ENCODE peak calls at places on chromosomes 3 and 15, in four cellular contexts. G, Z, R and U are unnamed samples.

GRCh38 chr15:45100884-45101622 is 12.9 kb downstream of the DUOX2 start:
- DNase-seq in G (no peak), Z (no peak), R (no peak), U (no peak)

GRCh38 chr15:68768321-68768720 is 52.4 kb downstream of the ANP32A start:
- DNase-seq in G (no peak), Z (peak), R (peak), U (no peak)

GRCh38 chr3:113695426-113695817 is 1.0 kb downstream of the USF3 start:
- DNase-seq in G (no peak), Z (peak), R (no peak), U (no peak)

GRCh38 chr3:171508206-171508605 is 48.0 kb upstream of the TNIK start:
- DNase-seq in G (no peak), Z (no peak), R (no peak), U (no peak)

GRCh38 chr15:28982886-28983285 is 97.1 kb downstream of the APBA2 start:
- DNase-seq in G (no peak), Z (no peak), R (no peak), U (no peak)

GRCh38 chr3:157159037-157159761 is 748 bp downstream of the CCNL1 start:
- DNase-seq in G (peak), Z (peak), R (no peak), U (peak)

GRCh38 chr3:156291269-156292123 is 171.1 kb downstream of the KCNAB1 start:
- DNase-seq in G (no peak), Z (no peak), R (no peak), U (no peak)

GRCh38 chr3:43024183-43024865 is 45.2 kb downstream of the GASK1A start:
- DNase-seq in G (no peak), Z (no peak), R (no peak), U (peak)

GRCh38 chr15:84785053-84785452 is 32.1 kb upstream of the ALPK3 start:
- DNase-seq in G (no peak), Z (no peak), R (no peak), U (no peak)

GRCh38 chr3:53544357-53544756 is 49.9 kb downstream of the CACNA1D start:
- DNase-seq in G (no peak), Z (peak), R (no peak), U (no peak)

GRCh38 chr15:51299187-51300015 is 39.0 kb downstream of the CYP19A1 start:
- DNase-seq in G (no peak), Z (no peak), R (no peak), U (no peak)

GRCh38 chr15:67839358-67839928 is 402 bp downstream of the RNU6-1 start:
- DNase-seq in G (peak), Z (peak), R (no peak), U (no peak)

GRCh38 chr15:39056357-39056756 is 491.7 kb upstream of the RASGRP1 start:
- DNase-seq in G (no peak), Z (no peak), R (no peak), U (no peak)

GRCh38 chr3:179949428-179949827 is 87.3 kb downstream of the PEX5L start:
- DNase-seq in G (no peak), Z (no peak), R (no peak), U (no peak)

GRCh38 chr3:193560091-193560490 is 5.4 kb upstream of the ATP13A4 start:
- DNase-seq in G (no peak), Z (no peak), R (no peak), U (no peak)

GRCh38 chr15:51801391-51801835 is 28.0 kb upstream of the TMOD3 start:
- DNase-seq in G (no peak), Z (peak), R (no peak), U (no peak)

GRCh38 chr3:89107461-89108035 is at the start of gene EPHA3:
- DNase-seq in G (peak), Z (peak), R (no peak), U (peak)

GRCh38 chr3:13821156-13821555 is 58.7 kb downstream of the WNT7A start:
- DNase-seq in G (no peak), Z (no peak), R (no peak), U (no peak)

GRCh38 chr15:29216955-29217354 is 52.7 kb downstream of the NSMCE3 start:
- DNase-seq in G (no peak), Z (no peak), R (no peak), U (no peak)

GRCh38 chr3:167814441-167814951 is 79.0 kb downstream of the SERPINI1 start:
- DNase-seq in G (no peak), Z (no peak), R (no peak), U (no peak)

DNA sequence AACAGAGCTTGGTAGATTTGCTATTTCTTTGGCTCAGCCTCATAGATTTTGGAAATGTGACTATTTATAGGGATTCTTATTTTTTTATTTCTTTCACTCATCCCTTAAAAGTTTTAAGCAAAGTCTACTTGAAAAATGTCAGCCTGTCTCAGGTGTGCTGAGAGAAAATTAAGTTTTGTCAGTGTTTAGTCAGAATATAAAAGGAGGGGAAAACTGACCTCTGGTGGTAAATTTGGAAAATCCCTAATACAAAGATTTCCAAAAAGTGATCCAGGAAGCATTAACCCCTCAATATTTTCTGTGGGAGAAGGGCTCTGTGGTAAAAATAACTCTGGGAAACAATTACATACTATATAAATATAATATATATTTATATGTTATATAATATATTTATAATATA is 41.0 kb upstream of the FRMD4B start:
- DNase-seq in G (no peak), Z (no peak), R (no peak), U (no peak)
- TF ChIP-seq CTCF in G (no peak), Z (no peak), R (no peak), U (peak)

DNA sequence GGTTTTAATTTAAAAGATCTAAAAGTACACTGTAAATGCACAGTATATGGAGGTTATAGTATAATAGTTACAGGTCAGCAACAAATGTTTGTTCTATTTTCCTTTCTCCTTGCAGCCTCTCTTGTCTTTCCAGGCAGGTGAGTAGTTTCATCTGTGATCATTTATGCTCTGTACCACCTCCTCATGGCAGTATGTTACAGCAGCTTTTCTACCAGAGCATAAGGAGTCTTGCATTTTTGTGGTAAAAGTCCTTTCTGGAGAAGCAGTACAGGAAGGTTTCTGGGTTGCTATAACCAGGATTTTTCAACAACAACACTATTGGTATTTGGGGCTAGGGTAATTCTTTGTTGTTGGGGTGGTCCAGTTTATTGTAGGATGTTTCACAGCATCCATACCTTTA is 59.5 kb downstream of the ZNF609 start:
- DNase-seq in G (no peak), Z (no peak), R (no peak), U (no peak)
- TF ChIP-seq CTCF in G (no peak), Z (no peak), R (no peak), U (no peak)

DNA sequence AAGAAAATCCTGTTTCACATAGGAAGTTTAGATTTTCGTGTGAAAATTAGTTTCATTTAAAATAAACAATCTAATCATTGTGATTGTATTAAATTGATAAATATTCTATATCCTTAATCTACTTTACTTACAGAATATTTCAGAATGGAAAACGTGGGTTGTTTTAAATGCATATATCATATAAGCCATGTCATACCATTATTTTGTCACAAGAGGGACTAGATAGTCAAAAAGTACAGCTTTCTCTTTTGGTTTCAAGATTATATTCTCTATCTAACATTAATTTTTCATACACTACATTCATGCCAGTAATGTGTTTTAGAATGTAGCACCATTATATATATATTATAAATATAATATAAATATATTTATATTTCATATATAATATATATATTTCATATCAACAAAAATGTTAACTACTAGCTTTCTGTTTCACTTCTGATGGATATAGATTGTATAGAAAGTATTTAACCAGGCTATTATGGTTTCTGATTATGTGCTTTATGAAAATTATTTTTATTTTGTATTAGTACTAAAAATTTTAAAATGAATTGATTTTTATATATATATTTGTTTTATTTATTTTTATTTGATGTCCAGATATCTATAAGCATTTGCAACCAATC is 45.3 kb downstream of the OSTN start:
- DNase-seq in G (no peak), Z (peak), R (no peak), U (no peak)
- TF ChIP-seq CTCF in G (peak), Z (peak), R (no peak), U (peak)

GRCh38 chr3:10951295-10951926 is 41.1 kb upstream of the SLC6A1 start:
- DNase-seq in G (no peak), Z (no peak), R (no peak), U (no peak)

GRCh38 chr3:10952525-10952924 is 40.0 kb upstream of the SLC6A1 start:
- DNase-seq in G (no peak), Z (no peak), R (no peak), U (no peak)

GRCh38 chr3:10949197-10949596 is 43.4 kb upstream of the SLC6A1 start:
- DNase-seq in G (no peak), Z (no peak), R (no peak), U (no peak)

GRCh38 chr3:10948326-10948725 is 44.2 kb upstream of the SLC6A1 start:
- DNase-seq in G (no peak), Z (no peak), R (no peak), U (no peak)

DNA sequence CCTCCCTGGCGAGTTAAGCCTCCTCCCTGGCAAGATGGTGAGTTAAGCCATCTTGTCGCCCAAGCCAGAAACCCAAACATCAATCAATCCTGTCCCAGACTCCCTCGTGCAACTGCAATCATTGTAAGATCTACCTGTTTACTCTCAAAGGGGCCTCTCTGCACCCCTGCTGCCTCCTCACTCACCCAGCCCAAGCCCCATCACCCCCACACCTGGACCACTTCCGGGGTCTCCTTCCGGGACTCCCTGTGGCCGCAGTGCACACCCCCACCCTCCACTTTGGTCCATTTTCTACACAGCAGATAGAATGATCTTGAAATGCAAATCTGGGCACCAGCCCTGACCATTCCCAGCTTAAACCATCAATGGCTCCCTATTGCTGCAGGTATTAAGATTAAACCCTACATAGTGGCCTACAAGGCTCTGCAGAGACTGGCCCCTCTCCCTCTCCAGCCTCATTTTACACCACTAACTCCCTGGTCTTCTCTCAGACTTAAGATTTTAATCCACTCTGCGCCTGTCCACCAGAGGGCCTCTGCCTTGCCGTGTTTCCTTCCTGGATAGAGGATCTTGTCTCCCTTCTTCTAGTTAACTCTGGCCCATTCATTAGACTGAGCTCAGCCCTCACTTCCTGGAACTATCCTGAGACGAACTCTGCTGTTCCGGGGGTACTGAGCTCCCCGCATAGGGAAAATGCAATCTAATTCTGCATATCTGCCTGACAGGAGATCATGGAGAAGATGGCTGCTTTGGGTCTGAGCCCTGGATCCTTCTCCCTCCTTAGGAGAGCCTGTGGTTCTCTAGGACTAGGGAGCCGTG is 41.9 kb upstream of the SLC6A1 start:
- DNase-seq in G (no peak), Z (peak), R (no peak), U (no peak)
- TF ChIP-seq CTCF in G (no peak), Z (peak), R (peak), U (peak)

GRCh38 chr3:192445768-192446644 is 281.3 kb downstream of the FGF12 start:
- DNase-seq in G (no peak), Z (no peak), R (no peak), U (no peak)

GRCh38 chr3:192444096-192444790 is 283.1 kb downstream of the FGF12 start:
- DNase-seq in G (peak), Z (peak), R (peak), U (peak)

GRCh38 chr3:192444791-192445106 is 282.6 kb downstream of the FGF12 start:
- DNase-seq in G (no peak), Z (no peak), R (no peak), U (no peak)

DNA sequence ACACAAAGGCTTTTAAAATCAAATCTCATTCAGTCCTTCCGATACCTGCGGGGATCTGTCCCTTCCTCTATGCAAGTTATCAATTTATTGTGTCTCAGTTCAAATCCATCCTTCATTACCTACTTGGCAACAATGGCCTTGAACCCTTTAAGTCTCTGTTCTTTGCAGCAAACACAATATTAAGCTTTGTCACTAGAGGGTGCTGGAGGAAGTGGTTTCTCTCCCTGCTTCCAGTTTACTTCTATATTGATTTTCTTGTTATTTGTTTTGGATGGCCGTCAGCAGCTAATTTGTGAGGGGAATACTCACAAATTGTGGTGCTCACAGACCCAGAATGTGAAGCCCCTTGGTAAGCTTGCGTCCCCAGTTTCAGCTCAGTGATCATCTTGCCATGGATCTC is 278.3 kb downstream of the FGF12 start:
- DNase-seq in G (no peak), Z (no peak), R (no peak), U (no peak)
- TF ChIP-seq CTCF in G (no peak), Z (peak), R (no peak), U (peak)

GRCh38 chr3:148962513-148962912 is 28.8 kb upstream of the GYG1 start:
- DNase-seq in G (no peak), Z (peak), R (peak), U (no peak)
- TF ChIP-seq CTCF in G (no peak), Z (no peak), R (peak), U (no peak)

DNA sequence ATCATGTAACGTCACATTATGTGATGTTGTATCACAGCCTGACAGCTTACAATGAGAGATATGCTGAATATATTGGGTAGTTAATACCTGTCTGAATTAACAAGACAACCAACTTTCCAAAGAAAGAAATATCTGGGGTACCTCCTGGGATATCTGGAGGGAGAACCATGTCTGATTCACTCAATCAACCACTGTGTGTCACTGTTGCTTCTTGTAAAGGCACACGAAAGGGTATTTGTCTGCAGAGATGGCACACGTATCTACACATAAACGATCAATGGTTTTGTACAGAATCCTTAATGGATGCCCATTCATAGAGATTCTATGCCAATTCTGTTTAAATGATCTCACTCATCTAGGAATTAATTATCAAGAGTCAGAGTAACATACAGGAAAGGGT is 252.1 kb upstream of the TMCO5A start:
- DNase-seq in G (no peak), Z (peak), R (no peak), U (no peak)
- TF ChIP-seq CTCF in G (no peak), Z (no peak), R (peak), U (peak)

GRCh38 chr15:90340345-90340744 is 11.7 kb upstream of the ZNF774 start:
- DNase-seq in G (no peak), Z (no peak), R (no peak), U (no peak)
- TF ChIP-seq CTCF in G (no peak), Z (no peak), R (peak), U (no peak)

GRCh38 chr3:78736863-78737262 is 1030.9 kb downstream of the ROBO1 start:
- DNase-seq in G (no peak), Z (peak), R (peak), U (no peak)

GRCh38 chr3:78745847-78746246 is 1022.0 kb downstream of the ROBO1 start:
- DNase-seq in G (no peak), Z (no peak), R (no peak), U (no peak)

GRCh38 chr3:78737988-78738387 is 1029.8 kb downstream of the ROBO1 start:
- DNase-seq in G (no peak), Z (no peak), R (no peak), U (no peak)

GRCh38 chr3:78742041-78742440 is 1025.8 kb downstream of the ROBO1 start:
- DNase-seq in G (no peak), Z (no peak), R (no peak), U (no peak)

GRCh38 chr3:78741066-78741645 is 1026.6 kb downstream of the ROBO1 start:
- DNase-seq in G (no peak), Z (no peak), R (no peak), U (no peak)
- TF ChIP-seq CTCF in G (no peak), Z (no peak), R (no peak), U (peak)

DNA sequence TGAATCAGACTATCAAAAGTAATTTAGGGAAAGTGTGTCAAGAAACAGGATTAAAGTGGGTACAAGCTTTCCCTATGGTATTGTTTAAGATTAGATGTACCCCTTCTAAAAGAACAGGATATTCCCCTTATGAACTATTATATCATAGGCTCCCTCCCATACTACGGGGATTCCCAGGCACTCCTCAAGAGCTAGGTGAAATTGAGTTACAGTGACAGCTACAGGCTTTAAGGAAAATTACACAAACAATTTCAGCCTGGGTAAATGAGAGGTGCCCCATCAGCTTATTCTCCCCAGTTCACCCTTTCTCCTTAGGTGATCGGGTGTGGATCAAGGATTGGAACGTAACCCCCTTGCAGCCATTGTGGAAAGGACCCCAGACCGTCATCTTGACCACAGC is 240.8 kb upstream of the CNTN6 start:
- DNase-seq in G (no peak), Z (no peak), R (no peak), U (no peak)
- TF ChIP-seq CTCF in G (no peak), Z (no peak), R (no peak), U (no peak)